ENCODE peak calls at places on chromosomes 11 and 22, in eight cellular contexts. O is transverse colon, Q is suprapubic skin, A is BE2C, Y is GM12878, H is A549, Z is hepatocyte, K is psoas muscle. G is an unnamed sample.

GRCh38 chr22:45317551-45318167 is 7.9 kb downstream of the FAM118A start:
- DNase-seq in O (peak; percentile 62), Q (no peak), A (peak; percentile 89), Y (no peak), H (peak; percentile 28), Z (peak; percentile 36), K (peak; percentile 74), G (no peak)

GRCh38 chr22:30459206-30460052 is 12.4 kb downstream of the SEC14L3 start:
- DNase-seq in O (no peak), Q (no peak), A (no peak), Y (no peak), H (peak; percentile 12), Z (peak; percentile 58), K (no peak), G (no peak)

GRCh38 chr11:44894217-44894617 is 56.5 kb downstream of the TP53I11 start:
- DNase-seq in O (peak; percentile 58), Q (no peak), A (peak; percentile 86), Y (no peak), H (peak; percentile 66), Z (peak; percentile 88), K (peak; percentile 69), G (no peak)

GRCh38 chr22:40434745-40435144 is 64.4 kb downstream of the SGSM3 start:
- DNase-seq in O (no peak), Q (no peak), A (no peak), Y (no peak), H (no peak), Z (no peak), K (no peak), G (no peak)

GRCh38 chr11:62671604-62672528 is at the start of the genes LBHD1 and UQCC3:
- DNase-seq in O (peak; percentile 83), Q (peak; percentile 89), A (peak; percentile 71), Y (no peak), H (peak; percentile 92), Z (peak; percentile 92), K (peak; percentile 85), G (peak; percentile 89)

GRCh38 chr11:86676533-86677154 is 4.2 kb upstream of the ME3 start:
- DNase-seq in O (no peak), Q (no peak), A (peak; percentile 32), Y (no peak), H (peak; percentile 65), Z (peak; percentile 32), K (no peak), G (peak; percentile 25)

GRCh38 chr11:75421902-75422247 is 11.1 kb downstream of the KLHL35 start:
- DNase-seq in O (no peak), Q (no peak), A (no peak), Y (no peak), H (no peak), Z (no peak), K (no peak), G (no peak)

GRCh38 chr11:71931245-71931602 is 2.4 kb downstream of the RNF121 start:
- DNase-seq in O (no peak), Q (no peak), A (no peak), Y (peak; percentile 51), H (no peak), Z (no peak), K (no peak), G (no peak)

GRCh38 chr22:48627966-48628365 is 1199.7 kb downstream of the BRD1 start:
- DNase-seq in O (no peak), Q (no peak), A (no peak), Y (no peak), H (no peak), Z (no peak), K (no peak), G (peak; percentile 74)
- H3K4me1 ChIP-seq in O (no peaks in the 10 kb centered on the region), Q (no peaks in the 10 kb centered on the region), A (no peaks in the 10 kb centered on the region), Y (no peaks in the 10 kb centered on the region), H (no peaks in the 10 kb centered on the region), Z (no peaks in the 10 kb centered on the region), K (no peaks in the 10 kb centered on the region), G (no peaks in the 10 kb centered on the region)

DNA sequence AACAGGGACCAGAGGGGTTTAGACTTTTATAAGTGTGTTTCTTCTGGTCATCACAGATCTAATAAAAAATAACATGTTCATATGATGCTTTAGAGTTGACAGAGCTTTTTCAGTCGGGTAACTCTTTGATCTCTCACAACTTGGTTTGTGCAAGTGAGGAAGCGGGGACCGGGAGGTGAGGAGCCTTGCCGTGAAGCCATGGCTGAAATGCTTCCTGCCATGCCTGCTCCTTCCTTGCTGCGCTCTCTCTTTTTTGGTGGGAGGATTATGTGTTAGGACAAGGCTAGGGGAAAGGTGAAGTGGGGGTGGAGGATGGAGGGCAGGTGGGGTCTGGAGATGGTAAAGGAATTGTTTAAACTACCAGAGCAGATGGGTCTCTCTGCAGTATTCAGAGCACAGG is 23.8 kb downstream of the TEAD1 start:
- DNase-seq in O (no peak), Q (no peak), A (no peak), Y (no peak), H (no peak), Z (no peak), K (no peak), G (no peak)
- H3K4me3 ChIP-seq in O (no peak overlapping the region), Q (no peak overlapping the region), A (no peak overlapping the region), Y (no peak overlapping the region), H (no peak overlapping the region), Z (no peak overlapping the region), K (no peak overlapping the region), G (no peak overlapping the region)

GRCh38 chr11:48087422-48087821 is 107.1 kb downstream of the PTPRJ start:
- DNase-seq in O (no peak), Q (no peak), A (no peak), Y (no peak), H (no peak), Z (no peak), K (no peak), G (no peak)

GRCh38 chr11:48083427-48083826 is 103.1 kb downstream of the PTPRJ start:
- DNase-seq in O (no peak), Q (no peak), A (no peak), Y (no peak), H (no peak), Z (no peak), K (no peak), G (no peak)

GRCh38 chr11:48087974-48088681 is 107.8 kb downstream of the PTPRJ start:
- DNase-seq in O (peak; percentile 56), Q (no peak), A (no peak), Y (no peak), H (no peak), Z (no peak), K (no peak), G (no peak)

GRCh38 chr11:48082771-48083170 is 102.4 kb downstream of the PTPRJ start:
- DNase-seq in O (no peak), Q (no peak), A (no peak), Y (no peak), H (no peak), Z (no peak), K (no peak), G (no peak)

GRCh38 chr11:48085688-48086087 is 105.3 kb downstream of the PTPRJ start:
- DNase-seq in O (no peak), Q (no peak), A (no peak), Y (no peak), H (no peak), Z (no peak), K (no peak), G (no peak)
- H3K4me1 ChIP-seq in O (peaks cover 5% of the 10 kb centered on the region), Q (peaks cover 18% of the 10 kb centered on the region), A (no peaks in the 10 kb centered on the region), Y (peaks cover 12% of the 10 kb centered on the region), H (peaks cover 59% of the 10 kb centered on the region), Z (peaks cover 15% of the 10 kb centered on the region), K (peaks cover 14% of the 10 kb centered on the region), G (peaks cover 51% of the 10 kb centered on the region)

DNA sequence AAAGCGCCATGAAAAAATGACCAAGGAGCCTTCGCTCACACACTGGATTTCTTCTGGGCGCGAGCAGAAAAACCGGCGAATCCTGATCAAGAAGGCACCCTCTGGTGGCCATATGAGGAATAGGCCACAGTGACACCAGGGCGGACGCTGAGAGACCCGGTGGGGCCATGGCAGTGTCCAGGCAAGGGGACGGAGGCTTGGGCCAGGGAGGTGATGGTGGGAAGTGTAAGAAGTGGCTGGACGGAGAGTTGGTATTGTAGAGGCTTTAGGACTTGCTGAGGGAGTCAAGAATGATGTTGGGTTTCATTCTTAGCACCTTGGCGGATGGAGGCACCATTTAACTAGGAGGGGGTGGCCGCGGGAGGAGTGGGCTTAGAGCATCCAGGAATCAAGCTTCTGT is 16.9 kb upstream of the RAC2 start:
- DNase-seq in O (peak; percentile 63), Q (no peak), A (peak; percentile 70), Y (no peak), H (peak; percentile 58), Z (peak; percentile 79), K (peak; percentile 59), G (peak; percentile 58)
- H3K4me3 ChIP-seq in O (no peak overlapping the region), Q (no peak overlapping the region), A (peak overlapping the region; percentile 22), Y (no peak overlapping the region), H (no peak overlapping the region), Z (no peak overlapping the region), K (no peak overlapping the region), G (no peak overlapping the region)

DNA sequence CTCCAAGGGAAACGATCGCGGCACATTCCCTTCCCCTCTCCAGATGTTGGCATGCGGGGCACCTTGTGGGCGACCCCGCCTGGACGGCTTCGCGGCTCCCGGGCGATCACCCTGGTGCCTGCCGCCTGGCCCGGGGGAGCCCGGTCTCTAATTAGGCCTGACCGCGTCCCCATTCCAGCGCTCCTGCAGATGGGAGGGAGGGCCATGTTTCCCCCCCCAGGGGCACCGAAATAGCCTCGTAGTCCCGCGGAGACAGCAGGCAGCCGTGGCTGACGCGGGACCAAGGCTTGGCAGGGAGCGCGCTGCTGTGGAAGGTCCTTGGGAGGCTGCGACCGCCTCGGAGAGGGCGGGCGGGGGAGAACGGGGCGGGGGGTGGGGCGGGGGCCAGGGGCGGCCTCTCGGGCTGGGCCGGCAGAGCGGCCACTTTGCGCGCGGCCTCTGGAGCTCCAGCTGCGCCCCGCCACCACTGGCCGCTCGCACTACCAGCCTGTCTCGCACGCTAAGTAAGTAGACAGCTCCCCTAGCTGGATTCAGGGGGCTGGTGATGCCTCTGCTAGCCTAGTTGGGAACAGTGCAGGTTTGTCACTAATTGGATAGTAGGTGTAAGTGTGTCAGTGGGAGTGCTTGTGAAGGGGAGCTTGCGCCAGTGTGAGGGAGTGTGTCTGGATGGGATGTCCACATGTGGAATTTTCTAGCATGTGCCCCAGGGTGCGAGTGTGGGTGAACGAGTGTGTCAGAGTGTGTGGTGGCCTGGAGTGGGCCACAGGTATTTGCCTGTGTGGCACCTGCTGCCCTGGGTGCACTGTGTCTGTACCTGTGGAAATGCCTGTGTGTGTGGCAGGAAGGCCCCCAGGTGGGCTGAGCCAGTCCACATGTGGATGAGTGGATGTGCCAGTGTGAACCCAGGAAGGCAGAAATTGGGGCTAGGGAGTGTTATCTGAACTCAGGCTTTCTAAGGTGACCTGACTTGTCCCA is at the start of gene INSC:
- DNase-seq in O (no peak), Q (no peak), A (no peak), Y (no peak), H (no peak), Z (peak; percentile 65), K (no peak), G (no peak)
- H3K4me1 ChIP-seq in O (no peaks in the 10 kb centered on the region), Q (peaks cover 8% of the 10 kb centered on the region), A (no peaks in the 10 kb centered on the region), Y (peaks cover 18% of the 10 kb centered on the region), H (no peaks in the 10 kb centered on the region), Z (peaks cover 5% of the 10 kb centered on the region), K (peaks cover 5% of the 10 kb centered on the region), G (no peaks in the 10 kb centered on the region)

GRCh38 chr11:99422581-99423434 is 402.1 kb downstream of the CNTN5 start:
- DNase-seq in O (no peak), Q (no peak), A (no peak), Y (no peak), H (no peak), Z (no peak), K (no peak), G (no peak)
- H3K4me3 ChIP-seq in O (no peak overlapping the region), Q (no peak overlapping the region), A (no peak overlapping the region), Y (no peak overlapping the region), H (no peak overlapping the region), Z (no peak overlapping the region), K (no peak overlapping the region), G (no peak overlapping the region)

GRCh38 chr11:110797453-110797852 is 85.2 kb upstream of the ARHGAP20 start:
- DNase-seq in O (peak; percentile 11), Q (no peak), A (no peak), Y (peak; percentile 88), H (no peak), Z (no peak), K (no peak), G (no peak)
- H3K4me1 ChIP-seq in O (no peaks in the 10 kb centered on the region), Q (no peaks in the 10 kb centered on the region), A (no peaks in the 10 kb centered on the region), Y (peaks cover 4% of the 10 kb centered on the region), H (no peaks in the 10 kb centered on the region), Z (no peaks in the 10 kb centered on the region), K (no peaks in the 10 kb centered on the region), G (peaks cover 6% of the 10 kb centered on the region)